ENCODE peak calls at places on chromosomes 16 and 17, in eight cellular contexts. One of them, this sample, is unnamed.

GRCh38 chr17:61670691-61671090 is 79.7 kb upstream of the NACA2 start:
- DNase-seq in GM23338: no peak
- DNase-seq in astrocyte of the cerebellum: no peak
- DNase-seq in tibial nerve: no peak
- DNase-seq in gastrocnemius medialis: no peak
- DNase-seq in hepatocyte: no peak
- DNase-seq in stomach: no peak
- DNase-seq in skeletal muscle cell: no peak
- DNase-seq in this sample: no peak

GRCh38 chr17:61842899-61843298 is 20.4 kb downstream of the BRIP1 start:
- DNase-seq in GM23338: no peak
- DNase-seq in astrocyte of the cerebellum: no peak
- DNase-seq in tibial nerve: no peak
- DNase-seq in gastrocnemius medialis: no peak
- DNase-seq in hepatocyte: no peak
- DNase-seq in stomach: no peak
- DNase-seq in skeletal muscle cell: no peak
- DNase-seq in this sample: no peak

GRCh38 chr17:7237761-7238417 is 1.4 kb downstream of the PHF23 start:
- DNase-seq in GM23338: peak; percentile 91
- DNase-seq in astrocyte of the cerebellum: no peak
- DNase-seq in tibial nerve: peak; percentile 68
- DNase-seq in gastrocnemius medialis: peak; percentile 74
- DNase-seq in hepatocyte: peak; percentile 92
- DNase-seq in stomach: peak; percentile 85
- DNase-seq in skeletal muscle cell: no peak
- DNase-seq in this sample: peak; percentile 98

GRCh38 chr17:45320931-45321461 is 4.2 kb upstream of the MAP3K14 start:
- DNase-seq in GM23338: no peak
- DNase-seq in astrocyte of the cerebellum: peak; percentile 93
- DNase-seq in tibial nerve: peak; percentile 47
- DNase-seq in gastrocnemius medialis: no peak
- DNase-seq in hepatocyte: peak; percentile 84
- DNase-seq in stomach: no peak
- DNase-seq in skeletal muscle cell: peak; percentile 93
- DNase-seq in this sample: no peak

GRCh38 chr16:85616608-85617311 is 3.6 kb downstream of the GSE1 start:
- DNase-seq in GM23338: no peak
- DNase-seq in astrocyte of the cerebellum: no peak
- DNase-seq in tibial nerve: no peak
- DNase-seq in gastrocnemius medialis: peak; percentile 56
- DNase-seq in hepatocyte: no peak
- DNase-seq in stomach: peak; percentile 68
- DNase-seq in skeletal muscle cell: no peak
- DNase-seq in this sample: no peak

GRCh38 chr16:84284168-84284722 is 10.4 kb upstream of the WFDC1 start:
- DNase-seq in GM23338: peak; percentile 72
- DNase-seq in astrocyte of the cerebellum: no peak
- DNase-seq in tibial nerve: peak; percentile 77
- DNase-seq in gastrocnemius medialis: peak; percentile 28
- DNase-seq in hepatocyte: peak; percentile 59
- DNase-seq in stomach: peak; percentile 46
- DNase-seq in skeletal muscle cell: no peak
- DNase-seq in this sample: peak; percentile 86

GRCh38 chr16:52515068-52515671 is 31.8 kb downstream of the TOX3 start:
- DNase-seq in GM23338: peak; percentile 57
- DNase-seq in astrocyte of the cerebellum: no peak
- DNase-seq in tibial nerve: no peak
- DNase-seq in gastrocnemius medialis: no peak
- DNase-seq in hepatocyte: peak; percentile 28
- DNase-seq in stomach: no peak
- DNase-seq in skeletal muscle cell: no peak
- DNase-seq in this sample: no peak

GRCh38 chr17:28492352-28493310 is 13.5 kb upstream of the FOXN1 start:
- DNase-seq in GM23338: no peak
- DNase-seq in astrocyte of the cerebellum: no peak
- DNase-seq in tibial nerve: no peak
- DNase-seq in gastrocnemius medialis: no peak
- DNase-seq in hepatocyte: no peak
- DNase-seq in stomach: no peak
- DNase-seq in skeletal muscle cell: no peak
- DNase-seq in this sample: no peak

GRCh38 chr16:46929378-46930332 is 43.8 kb downstream of the DNAJA2 start:
- DNase-seq in GM23338: peak; percentile 84
- DNase-seq in astrocyte of the cerebellum: peak; percentile 11
- DNase-seq in tibial nerve: peak; percentile 36
- DNase-seq in gastrocnemius medialis: peak; percentile 68
- DNase-seq in hepatocyte: peak; percentile 67
- DNase-seq in stomach: peak; percentile 80
- DNase-seq in skeletal muscle cell: no peak
- DNase-seq in this sample: peak; percentile 96

GRCh38 chr17:61294777-61295176 is 104.9 kb upstream of the TBX2 start:
- DNase-seq in GM23338: no peak
- DNase-seq in astrocyte of the cerebellum: no peak
- DNase-seq in tibial nerve: no peak
- DNase-seq in gastrocnemius medialis: no peak
- DNase-seq in hepatocyte: peak; percentile 60
- DNase-seq in stomach: no peak
- DNase-seq in skeletal muscle cell: no peak
- DNase-seq in this sample: no peak

GRCh38 chr17:63442074-63442473 is 4.0 kb downstream of the CYB561 start:
- DNase-seq in GM23338: no peak
- DNase-seq in astrocyte of the cerebellum: no peak
- DNase-seq in tibial nerve: no peak
- DNase-seq in gastrocnemius medialis: no peak
- DNase-seq in hepatocyte: no peak
- DNase-seq in stomach: no peak
- DNase-seq in skeletal muscle cell: no peak
- DNase-seq in this sample: no peak

GRCh38 chr16:28555593-28555992 is 1.9 kb downstream of the SGF29 start:
- DNase-seq in GM23338: no peak
- DNase-seq in astrocyte of the cerebellum: no peak
- DNase-seq in tibial nerve: no peak
- DNase-seq in gastrocnemius medialis: no peak
- DNase-seq in hepatocyte: no peak
- DNase-seq in stomach: no peak
- DNase-seq in skeletal muscle cell: no peak
- DNase-seq in this sample: no peak

GRCh38 chr16:68257251-68257905 is 6.9 kb upstream of the SLC7A6 start:
- DNase-seq in GM23338: no peak
- DNase-seq in astrocyte of the cerebellum: no peak
- DNase-seq in tibial nerve: no peak
- DNase-seq in gastrocnemius medialis: peak; percentile 92
- DNase-seq in hepatocyte: no peak
- DNase-seq in stomach: no peak
- DNase-seq in skeletal muscle cell: no peak
- DNase-seq in this sample: peak; percentile 64

GRCh38 chr16:11004957-11005610 is 60.7 kb downstream of the CLEC16A start:
- DNase-seq in GM23338: no peak
- DNase-seq in astrocyte of the cerebellum: no peak
- DNase-seq in tibial nerve: no peak
- DNase-seq in gastrocnemius medialis: no peak
- DNase-seq in hepatocyte: no peak
- DNase-seq in stomach: no peak
- DNase-seq in skeletal muscle cell: peak; percentile 47
- DNase-seq in this sample: no peak

GRCh38 chr17:4072487-4073157 is 70.2 kb downstream of the ZZEF1 start:
- DNase-seq in GM23338: no peak
- DNase-seq in astrocyte of the cerebellum: peak; percentile 35
- DNase-seq in tibial nerve: no peak
- DNase-seq in gastrocnemius medialis: no peak
- DNase-seq in hepatocyte: no peak
- DNase-seq in stomach: no peak
- DNase-seq in skeletal muscle cell: no peak
- DNase-seq in this sample: no peak

GRCh38 chr16:17266606-17267313 is 204.0 kb downstream of the XYLT1 start:
- DNase-seq in GM23338: peak; percentile 38
- DNase-seq in astrocyte of the cerebellum: no peak
- DNase-seq in tibial nerve: no peak
- DNase-seq in gastrocnemius medialis: peak; percentile 66
- DNase-seq in hepatocyte: no peak
- DNase-seq in stomach: peak; percentile 86
- DNase-seq in skeletal muscle cell: no peak
- DNase-seq in this sample: peak; percentile 28

GRCh38 chr16:57301126-57301817 is 16.8 kb upstream of the PLLP start:
- DNase-seq in GM23338: peak; percentile 65
- DNase-seq in astrocyte of the cerebellum: no peak
- DNase-seq in tibial nerve: peak; percentile 21
- DNase-seq in gastrocnemius medialis: no peak
- DNase-seq in hepatocyte: no peak
- DNase-seq in stomach: no peak
- DNase-seq in skeletal muscle cell: no peak
- DNase-seq in this sample: peak; percentile 62

GRCh38 chr16:8254425-8254824 is 335.9 kb downstream of the TMEM114 start:
- DNase-seq in GM23338: no peak
- DNase-seq in astrocyte of the cerebellum: no peak
- DNase-seq in tibial nerve: no peak
- DNase-seq in gastrocnemius medialis: no peak
- DNase-seq in hepatocyte: peak; percentile 41
- DNase-seq in stomach: no peak
- DNase-seq in skeletal muscle cell: no peak
- DNase-seq in this sample: no peak

GRCh38 chr16:8260140-8260539 is 330.2 kb downstream of the TMEM114 start:
- DNase-seq in GM23338: no peak
- DNase-seq in astrocyte of the cerebellum: no peak
- DNase-seq in tibial nerve: no peak
- DNase-seq in gastrocnemius medialis: no peak
- DNase-seq in hepatocyte: no peak
- DNase-seq in stomach: no peak
- DNase-seq in skeletal muscle cell: no peak
- DNase-seq in this sample: no peak

GRCh38 chr16:8257561-8257960 is 332.8 kb downstream of the TMEM114 start:
- DNase-seq in GM23338: no peak
- DNase-seq in astrocyte of the cerebellum: no peak
- DNase-seq in tibial nerve: no peak
- DNase-seq in gastrocnemius medialis: no peak
- DNase-seq in hepatocyte: no peak
- DNase-seq in stomach: no peak
- DNase-seq in skeletal muscle cell: no peak
- DNase-seq in this sample: no peak

GRCh38 chr16:8262299-8262698 is 328.0 kb downstream of the TMEM114 start:
- DNase-seq in GM23338: no peak
- DNase-seq in astrocyte of the cerebellum: no peak
- DNase-seq in tibial nerve: no peak
- DNase-seq in gastrocnemius medialis: no peak
- DNase-seq in hepatocyte: peak; percentile 34
- DNase-seq in stomach: no peak
- DNase-seq in skeletal muscle cell: no peak
- DNase-seq in this sample: no peak

DNA sequence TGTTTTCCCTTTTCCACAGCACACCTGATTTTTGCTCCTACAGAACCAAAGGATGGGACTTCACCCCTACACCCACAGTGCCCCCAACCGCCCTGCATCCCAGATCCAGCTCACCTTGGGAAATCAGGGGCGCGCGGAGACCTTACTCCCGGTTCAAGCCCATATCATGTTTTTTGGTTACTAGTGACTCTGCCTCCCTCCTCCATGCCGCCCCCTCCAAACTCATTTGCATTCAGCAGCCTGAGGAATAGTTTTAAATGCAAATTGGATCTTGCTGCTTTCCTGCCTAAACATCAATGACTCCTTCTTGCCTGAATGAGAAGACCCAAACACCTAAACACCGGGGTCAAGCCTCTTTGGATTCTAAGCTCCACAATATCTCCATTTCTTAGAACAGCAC is 331.8 kb downstream of the TMEM114 start:
- DNase-seq in GM23338: peak; percentile 17
- DNase-seq in astrocyte of the cerebellum: no peak
- DNase-seq in tibial nerve: no peak
- DNase-seq in gastrocnemius medialis: no peak
- DNase-seq in hepatocyte: no peak
- DNase-seq in stomach: no peak
- DNase-seq in skeletal muscle cell: no peak
- DNase-seq in this sample: peak; percentile 5
- H3K4me3 ChIP-seq in GM23338: no peak overlapping the region
- H3K4me3 ChIP-seq in astrocyte of the cerebellum: no peak overlapping the region
- H3K4me3 ChIP-seq in tibial nerve: no peak overlapping the region
- H3K4me3 ChIP-seq in gastrocnemius medialis: no peak overlapping the region
- H3K4me3 ChIP-seq in hepatocyte: no peak overlapping the region
- H3K4me3 ChIP-seq in stomach: no peak overlapping the region
- H3K4me3 ChIP-seq in skeletal muscle cell: no peak overlapping the region
- H3K4me3 ChIP-seq in this sample: no peak overlapping the region

GRCh38 chr17:70017941-70018340 is 57.1 kb upstream of the KCNJ16 start:
- DNase-seq in GM23338: no peak
- DNase-seq in astrocyte of the cerebellum: no peak
- DNase-seq in tibial nerve: no peak
- DNase-seq in gastrocnemius medialis: no peak
- DNase-seq in hepatocyte: no peak
- DNase-seq in stomach: no peak
- DNase-seq in skeletal muscle cell: no peak
- DNase-seq in this sample: no peak
- H3K4me3 ChIP-seq in GM23338: no peak overlapping the region
- H3K4me3 ChIP-seq in astrocyte of the cerebellum: no peak overlapping the region
- H3K4me3 ChIP-seq in tibial nerve: no peak overlapping the region
- H3K4me3 ChIP-seq in gastrocnemius medialis: no peak overlapping the region
- H3K4me3 ChIP-seq in hepatocyte: no peak overlapping the region
- H3K4me3 ChIP-seq in stomach: no peak overlapping the region
- H3K4me3 ChIP-seq in skeletal muscle cell: no peak overlapping the region
- H3K4me3 ChIP-seq in this sample: no peak overlapping the region

GRCh38 chr17:47853616-47854015 is 2.7 kb upstream of the SP6 start:
- DNase-seq in GM23338: peak; percentile 16
- DNase-seq in astrocyte of the cerebellum: no peak
- DNase-seq in tibial nerve: no peak
- DNase-seq in gastrocnemius medialis: no peak
- DNase-seq in hepatocyte: no peak
- DNase-seq in stomach: no peak
- DNase-seq in skeletal muscle cell: no peak
- DNase-seq in this sample: no peak

GRCh38 chr17:47850692-47851573 is at the start of gene SP6:
- DNase-seq in GM23338: peak; percentile 93
- DNase-seq in astrocyte of the cerebellum: no peak
- DNase-seq in tibial nerve: no peak
- DNase-seq in gastrocnemius medialis: no peak
- DNase-seq in hepatocyte: peak; percentile 94
- DNase-seq in stomach: peak; percentile 91
- DNase-seq in skeletal muscle cell: no peak
- DNase-seq in this sample: peak; percentile 96

GRCh38 chr17:47851764-47852112 is 775 bp upstream of the SP6 start:
- DNase-seq in GM23338: peak; percentile 74
- DNase-seq in astrocyte of the cerebellum: no peak
- DNase-seq in tibial nerve: no peak
- DNase-seq in gastrocnemius medialis: no peak
- DNase-seq in hepatocyte: no peak
- DNase-seq in stomach: no peak
- DNase-seq in skeletal muscle cell: no peak
- DNase-seq in this sample: peak; percentile 76

GRCh38 chr17:47850373-47850691 is 631 bp downstream of the SP6 start:
- DNase-seq in GM23338: no peak
- DNase-seq in astrocyte of the cerebellum: no peak
- DNase-seq in tibial nerve: no peak
- DNase-seq in gastrocnemius medialis: no peak
- DNase-seq in hepatocyte: no peak
- DNase-seq in stomach: no peak
- DNase-seq in skeletal muscle cell: no peak
- DNase-seq in this sample: no peak

GRCh38 chr17:47852113-47852949 is 1.4 kb upstream of the SP6 start:
- DNase-seq in GM23338: peak; percentile 10
- DNase-seq in astrocyte of the cerebellum: no peak
- DNase-seq in tibial nerve: no peak
- DNase-seq in gastrocnemius medialis: no peak
- DNase-seq in hepatocyte: no peak
- DNase-seq in stomach: no peak
- DNase-seq in skeletal muscle cell: no peak
- DNase-seq in this sample: no peak
- H3K4me3 ChIP-seq in GM23338: peak overlapping the region; percentile 58
- H3K4me3 ChIP-seq in astrocyte of the cerebellum: no peak overlapping the region
- H3K4me3 ChIP-seq in tibial nerve: no peak overlapping the region
- H3K4me3 ChIP-seq in gastrocnemius medialis: no peak overlapping the region
- H3K4me3 ChIP-seq in hepatocyte: no peak overlapping the region
- H3K4me3 ChIP-seq in stomach: no peak overlapping the region
- H3K4me3 ChIP-seq in skeletal muscle cell: no peak overlapping the region
- H3K4me3 ChIP-seq in this sample: peak overlapping the region; percentile 45

GRCh38 chr17:32265192-32265895 is at the start of gene RHBDL3:
- DNase-seq in GM23338: peak; percentile 70
- DNase-seq in astrocyte of the cerebellum: no peak
- DNase-seq in tibial nerve: no peak
- DNase-seq in gastrocnemius medialis: no peak
- DNase-seq in hepatocyte: no peak
- DNase-seq in stomach: peak; percentile 32
- DNase-seq in skeletal muscle cell: no peak
- DNase-seq in this sample: peak; percentile 88
- H3K4me3 ChIP-seq in GM23338: peak within 1 kb of the TSS; percentile 81
- H3K4me3 ChIP-seq in astrocyte of the cerebellum: peak within 1 kb of the TSS; percentile 46
- H3K4me3 ChIP-seq in tibial nerve: peak within 1 kb of the TSS; percentile 76
- H3K4me3 ChIP-seq in gastrocnemius medialis: peak within 1 kb of the TSS; percentile 61
- H3K4me3 ChIP-seq in hepatocyte: peak within 1 kb of the TSS; percentile 52
- H3K4me3 ChIP-seq in stomach: peak within 1 kb of the TSS; percentile 61
- H3K4me3 ChIP-seq in skeletal muscle cell: peak within 1 kb of the TSS; percentile 47
- H3K4me3 ChIP-seq in this sample: peak within 1 kb of the TSS; percentile 75

This sample was measured in H7.